ENCODE peak calls at places on chromosomes 13 and 19, in ten cellular contexts. One of them, this sample, is unnamed.

GRCh38 chr13:47038196-47038595 is 141.3 kb upstream of the HTR2A start:
- DNase-seq in AG20443: no peak
- DNase-seq in AG09319: no peak
- DNase-seq in left kidney: no peak
- DNase-seq in HT-29: no peak
- DNase-seq in Right ventricle myocardium superior: no peak
- DNase-seq in cardiac muscle cell: no peak
- DNase-seq in Calu3: no peak
- DNase-seq in NCI-H1092: no peak
- DNase-seq in DMS153: no peak
- DNase-seq in this sample: no peak

GRCh38 chr13:96652506-96652905 is 341.8 kb downstream of the OXGR1 start:
- DNase-seq in AG20443: no peak
- DNase-seq in AG09319: no peak
- DNase-seq in left kidney: no peak
- DNase-seq in HT-29: no peak
- DNase-seq in Right ventricle myocardium superior: no peak
- DNase-seq in cardiac muscle cell: no peak
- DNase-seq in Calu3: no peak
- DNase-seq in NCI-H1092: no peak
- DNase-seq in DMS153: no peak
- DNase-seq in this sample: no peak

GRCh38 chr19:41695745-41696144 is 7.7 kb upstream of the CEACAM7 start:
- DNase-seq in AG20443: no peak
- DNase-seq in AG09319: no peak
- DNase-seq in left kidney: no peak
- DNase-seq in HT-29: no peak
- DNase-seq in Right ventricle myocardium superior: no peak
- DNase-seq in cardiac muscle cell: no peak
- DNase-seq in Calu3: no peak
- DNase-seq in NCI-H1092: no peak
- DNase-seq in DMS153: no peak
- DNase-seq in this sample: no peak

GRCh38 chr19:3370728-3371591 is 4.6 kb downstream of the NFIC start:
- DNase-seq in AG20443: no peak
- DNase-seq in AG09319: no peak
- DNase-seq in left kidney: no peak
- DNase-seq in HT-29: no peak
- DNase-seq in Right ventricle myocardium superior: no peak
- DNase-seq in cardiac muscle cell: no peak
- DNase-seq in Calu3: no peak
- DNase-seq in NCI-H1092: no peak
- DNase-seq in DMS153: no peak
- DNase-seq in this sample: no peak

GRCh38 chr13:61277088-61277487 is 138.6 kb downstream of the PCDH20 start:
- DNase-seq in AG20443: no peak
- DNase-seq in AG09319: no peak
- DNase-seq in left kidney: no peak
- DNase-seq in HT-29: no peak
- DNase-seq in Right ventricle myocardium superior: no peak
- DNase-seq in cardiac muscle cell: no peak
- DNase-seq in Calu3: no peak
- DNase-seq in NCI-H1092: no peak
- DNase-seq in DMS153: no peak
- DNase-seq in this sample: no peak

GRCh38 chr13:43008591-43008990 is 14.8 kb upstream of the DNAJC15 start:
- DNase-seq in AG20443: no peak
- DNase-seq in AG09319: no peak
- DNase-seq in left kidney: no peak
- DNase-seq in HT-29: no peak
- DNase-seq in Right ventricle myocardium superior: no peak
- DNase-seq in cardiac muscle cell: no peak
- DNase-seq in Calu3: no peak
- DNase-seq in NCI-H1092: no peak
- DNase-seq in DMS153: no peak
- DNase-seq in this sample: no peak

GRCh38 chr19:40598918-40599307 is 2.3 kb upstream of the LTBP4 start:
- DNase-seq in AG20443: no peak
- DNase-seq in AG09319: no peak
- DNase-seq in left kidney: no peak
- DNase-seq in HT-29: no peak
- DNase-seq in Right ventricle myocardium superior: no peak
- DNase-seq in cardiac muscle cell: no peak
- DNase-seq in Calu3: no peak
- DNase-seq in NCI-H1092: no peak
- DNase-seq in DMS153: no peak
- DNase-seq in this sample: no peak

GRCh38 chr13:92196566-92197256 is 798.3 kb downstream of the GPC5 start:
- DNase-seq in AG20443: no peak
- DNase-seq in AG09319: no peak
- DNase-seq in left kidney: peak; percentile 73
- DNase-seq in HT-29: no peak
- DNase-seq in Right ventricle myocardium superior: no peak
- DNase-seq in cardiac muscle cell: peak; percentile 58
- DNase-seq in Calu3: no peak
- DNase-seq in NCI-H1092: peak; percentile 57
- DNase-seq in DMS153: peak; percentile 51
- DNase-seq in this sample: no peak

GRCh38 chr13:101941095-101941777 is 460.6 kb downstream of the FGF14 start:
- DNase-seq in AG20443: no peak
- DNase-seq in AG09319: no peak
- DNase-seq in left kidney: peak; percentile 37
- DNase-seq in HT-29: peak; percentile 12
- DNase-seq in Right ventricle myocardium superior: no peak
- DNase-seq in cardiac muscle cell: no peak
- DNase-seq in Calu3: no peak
- DNase-seq in NCI-H1092: no peak
- DNase-seq in DMS153: no peak
- DNase-seq in this sample: peak; percentile 53

GRCh38 chr13:63853816-63854215 is 2438.2 kb upstream of the PCDH20 start:
- DNase-seq in AG20443: no peak
- DNase-seq in AG09319: no peak
- DNase-seq in left kidney: no peak
- DNase-seq in HT-29: no peak
- DNase-seq in Right ventricle myocardium superior: no peak
- DNase-seq in cardiac muscle cell: no peak
- DNase-seq in Calu3: no peak
- DNase-seq in NCI-H1092: no peak
- DNase-seq in DMS153: no peak
- DNase-seq in this sample: no peak

GRCh38 chr13:71290963-71291937 is 575.8 kb downstream of the DACH1 start:
- DNase-seq in AG20443: peak; percentile 6
- DNase-seq in AG09319: peak; percentile 8
- DNase-seq in left kidney: peak; percentile 9
- DNase-seq in HT-29: peak; percentile 64
- DNase-seq in Right ventricle myocardium superior: no peak
- DNase-seq in cardiac muscle cell: peak; percentile 8
- DNase-seq in Calu3: peak; percentile 12
- DNase-seq in NCI-H1092: peak; percentile 20
- DNase-seq in DMS153: peak; percentile 84
- DNase-seq in this sample: peak; percentile 56